ENCODE peak calls at places on chromosomes 7 and 10, in nine cellular contexts. X is HepG2, R is colonic mucosa, O is ovary, B is heart right ventricle, Y is astrocyte, J is psoas muscle, U is fibroblast of lung, T is Peyer's patch. I is an unnamed sample. For H3K27me3, the result is how much of the 10 kb centered on the place peaks cover.

GRCh38 chr10:101972761-101973160 is 83.2 kb downstream of the ARMH3 start:
- DNase-seq in T (no peak), U (peak), Y (no peak), O (no peak), J (no peak), B (no peak), X (no peak), R (no peak), I (no peak)

GRCh38 chr10:28179490-28180099 is 123.3 kb downstream of the MPP7 start:
- DNase-seq in Y (peak), X (peak), T (peak), R (peak), O (no peak), J (no peak), U (peak), B (no peak), I (peak)

GRCh38 chr7:23469150-23469960 is 936 bp downstream of the IGF2BP3 start:
- DNase-seq in J (no peak), U (no peak), Y (no peak), R (no peak), B (no peak), T (no peak), X (no peak), O (no peak), I (peak)

GRCh38 chr7:155326385-155326784 is 28.7 kb downstream of the INSIG1 start:
- DNase-seq in T (no peak), Y (no peak), B (no peak), O (no peak), J (no peak), X (no peak), R (no peak), U (no peak), I (no peak)

GRCh38 chr7:69295971-69296370 is 302.3 kb upstream of the AUTS2 start:
- DNase-seq in X (no peak), O (no peak), U (no peak), Y (no peak), R (no peak), T (no peak), B (no peak), J (no peak), I (no peak)

GRCh38 chr7:101315336-101315735 is 6.3 kb downstream of the IFT22 start:
- DNase-seq in R (peak), O (no peak), U (peak), X (peak), J (no peak), T (peak), Y (peak), B (no peak), I (peak)

GRCh38 chr10:96832721-96833219 is 672 bp downstream of the LCOR start:
- DNase-seq in X (peak), B (peak), R (peak), J (peak), Y (peak), T (peak), U (peak), O (peak), I (peak)

GRCh38 chr10:30384791-30385201 is 35.7 kb upstream of the MTPAP start:
- DNase-seq in T (no peak), U (peak), B (no peak), J (no peak), Y (peak), R (no peak), O (no peak), X (peak), I (no peak)

GRCh38 chr7:2488272-2488645 is 12.1 kb upstream of the GRIFIN start:
- DNase-seq in U (no peak), R (no peak), T (no peak), Y (no peak), J (peak), O (no peak), B (no peak), X (no peak), I (no peak)

GRCh38 chr10:60977161-60978128 is 33.5 kb upstream of the RHOBTB1 start:
- DNase-seq in B (no peak), O (no peak), Y (no peak), X (peak), R (no peak), T (no peak), J (no peak), U (no peak), I (no peak)

GRCh38 chr10:557792-558328 is 131.6 kb downstream of the DIP2C start:
- DNase-seq in B (no peak), R (no peak), O (no peak), J (no peak), Y (no peak), X (no peak), U (no peak), T (no peak), I (no peak)

GRCh38 chr10:19119191-19119590 is 70.6 kb downstream of the MALRD1 start:
- DNase-seq in B (no peak), Y (no peak), J (no peak), U (no peak), T (no peak), R (no peak), X (no peak), O (no peak), I (no peak)

GRCh38 chr10:844552-844951 is 87.0 kb downstream of the LARP4B start:
- DNase-seq in J (peak), O (no peak), R (no peak), T (no peak), B (no peak), Y (peak), U (peak), X (no peak), I (no peak)

GRCh38 chr10:124145109-124145860 is 51.9 kb upstream of the CHST15 start:
- DNase-seq in J (peak), X (no peak), R (peak), U (no peak), O (no peak), Y (no peak), B (peak), T (peak), I (no peak)

GRCh38 chr7:32868116-32868515 is 23.4 kb downstream of the KBTBD2 start:
- DNase-seq in T (no peak), R (no peak), O (no peak), Y (no peak), J (no peak), X (no peak), U (no peak), B (no peak), I (no peak)

GRCh38 chr7:618539-619355 is 99.1 kb upstream of the PDGFA start:
- DNase-seq in B (no peak), R (peak), Y (no peak), U (no peak), X (peak), O (no peak), J (no peak), T (peak), I (no peak)

GRCh38 chr7:1466524-1467271 is 7.4 kb upstream of the MICALL2 start:
- DNase-seq in X (peak), R (peak), J (peak), U (peak), T (peak), B (peak), O (peak), Y (peak), I (peak)

GRCh38 chr7:106485031-106485551 is 175.9 kb downstream of the CCDC71L start:
- DNase-seq in B (no peak), U (peak), Y (peak), X (no peak), J (no peak), T (no peak), O (no peak), R (no peak), I (no peak)

GRCh38 chr7:116518971-116519370 is 5.9 kb upstream of the CAV1 start:
- DNase-seq in X (no peak), O (no peak), T (no peak), U (no peak), B (no peak), J (no peak), Y (no peak), R (no peak), I (no peak)

GRCh38 chr10:71218046-71218832 is 5.9 kb downstream of the UNC5B start:
- DNase-seq in U (peak), J (no peak), B (no peak), R (no peak), O (no peak), T (peak), X (peak), Y (peak), I (no peak)

GRCh38 chr10:117762126-117762818 is 219.7 kb downstream of the EMX2 start:
- DNase-seq in X (no peak), Y (no peak), T (no peak), B (no peak), O (no peak), J (no peak), R (no peak), U (no peak), I (no peak)

GRCh38 chr7:95157381-95157780 is 167.0 kb downstream of the PON1 start:
- DNase-seq in R (no peak), B (no peak), T (no peak), X (no peak), U (no peak), Y (no peak), O (no peak), J (no peak), I (no peak)

GRCh38 chr10:62054825-62055224 is 153.3 kb downstream of the ARID5B start:
- DNase-seq in J (no peak), O (no peak), X (no peak), R (no peak), T (no peak), Y (no peak), U (no peak), B (no peak), I (no peak)

GRCh38 chr10:25756784-25757183 is 177.2 kb upstream of the MYO3A start:
- DNase-seq in R (no peak), O (no peak), T (no peak), J (no peak), U (no peak), B (no peak), Y (no peak), X (no peak), I (no peak)

GRCh38 chr10:4138146-4138721 is 353.2 kb upstream of the KLF6 start:
- DNase-seq in U (peak), Y (peak), R (no peak), T (no peak), J (no peak), O (no peak), X (no peak), B (no peak), I (no peak)

GRCh38 chr10:772227-772637 is 82.8 kb upstream of the DIP2C start:
- DNase-seq in B (no peak), R (no peak), J (no peak), U (no peak), T (no peak), X (no peak), Y (no peak), O (no peak), I (no peak)

GRCh38 chr7:117858731-117859130 is 14.5 kb downstream of the CTTNBP2 start:
- DNase-seq in U (peak), J (no peak), X (no peak), T (no peak), R (no peak), Y (no peak), O (no peak), B (no peak), I (no peak)

GRCh38 chr7:37405603-37406122 is 43.0 kb downstream of the ELMO1 start:
- DNase-seq in R (no peak), T (no peak), B (peak), U (no peak), J (peak), X (no peak), O (no peak), Y (no peak), I (no peak)

GRCh38 chr7:28723336-28723735 is 234.8 kb downstream of the TRIL start:
- DNase-seq in U (no peak), R (no peak), T (no peak), J (no peak), Y (no peak), O (no peak), X (no peak), B (no peak), I (no peak)

GRCh38 chr7:24283900-24284698 is at the start of gene NPY:
- DNase-seq in Y (no peak), X (no peak), B (no peak), O (no peak), R (no peak), T (no peak), U (peak), J (no peak), I (no peak)

GRCh38 chr10:103982639-103983038 is 15.7 kb downstream of the SLK start:
- DNase-seq in B (no peak), Y (no peak), J (no peak), R (peak), X (peak), T (no peak), U (no peak), O (no peak), I (peak)

GRCh38 chr7:119232091-119232490 is 1007.6 kb downstream of the ANKRD7 start:
- DNase-seq in Y (no peak), T (no peak), U (no peak), O (no peak), R (no peak), J (no peak), X (no peak), B (no peak), I (no peak)

GRCh38 chr7:30173058-30173897 is 38.5 kb downstream of the MTURN start:
- DNase-seq in T (no peak), X (peak), O (peak), U (peak), B (peak), Y (peak), J (peak), R (peak), I (peak)

GRCh38 chr7:22320416-22320815 is 36.5 kb downstream of the RAPGEF5 start:
- DNase-seq in J (no peak), R (no peak), Y (no peak), B (no peak), X (no peak), U (peak), O (no peak), T (no peak), I (no peak)

DNA sequence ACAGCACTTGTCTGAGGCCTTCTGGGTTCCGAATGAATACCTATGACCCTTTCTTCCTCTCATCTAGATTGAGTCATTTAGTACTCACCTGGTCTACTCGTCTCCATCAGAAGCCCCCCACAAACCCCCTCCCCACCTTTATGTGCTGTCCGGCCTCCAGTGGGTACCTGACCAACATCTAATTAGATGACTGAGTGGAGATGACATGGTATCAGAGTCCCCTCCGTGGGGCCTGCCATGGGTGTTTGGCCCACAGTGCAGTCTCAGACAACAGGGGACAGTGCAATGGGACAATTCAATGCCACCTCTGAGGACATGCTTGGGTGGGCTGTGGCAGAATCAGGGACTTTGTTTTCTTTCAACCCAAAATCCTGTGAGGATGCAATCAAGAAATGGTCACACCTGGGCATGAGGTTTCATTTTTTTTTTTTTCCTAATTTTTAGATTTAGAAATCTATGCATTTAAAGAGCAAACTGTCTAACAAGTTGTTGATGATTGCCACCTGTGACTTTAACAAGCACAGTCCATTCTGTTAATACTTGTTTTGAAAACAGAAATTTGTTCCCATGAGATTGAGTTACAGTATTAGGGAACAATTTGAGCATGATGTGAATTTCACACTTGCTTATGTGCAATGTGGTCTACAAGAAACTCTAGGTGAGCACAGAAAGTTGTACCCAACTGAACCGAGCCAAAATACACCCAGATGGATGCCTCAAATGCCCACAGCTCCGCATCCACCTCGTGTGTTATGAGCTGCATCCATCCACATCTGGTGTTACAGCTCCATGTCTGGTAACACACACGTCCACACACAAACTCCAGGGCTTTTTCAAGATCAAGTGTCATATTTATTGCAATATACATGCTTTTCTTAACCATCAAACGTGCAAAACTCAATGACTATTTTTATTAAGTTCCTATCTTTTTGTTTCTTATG is 27.5 kb downstream of the GPRIN2 start:
- DNase-seq in J (peak), T (peak), O (peak), B (no peak), U (no peak), X (no peak), R (no peak), Y (no peak), I (peak)
- H3K27me3 ChIP-seq in J (under half), T (under half), O (under half), B (under half), U (under half), X (under half), R (under half), Y (under half), I (under half)

GRCh38 chr7:91285966-91286365 is 21.7 kb downstream of the FZD1 start:
- DNase-seq in X (no peak), J (no peak), B (no peak), O (no peak), T (no peak), R (no peak), Y (peak), U (peak), I (no peak)

GRCh38 chr7:91288208-91288824 is 24.1 kb downstream of the FZD1 start:
- DNase-seq in J (peak), X (peak), Y (no peak), T (peak), O (peak), R (peak), B (peak), U (no peak), I (no peak)

GRCh38 chr7:91286432-91286831 is 22.2 kb downstream of the FZD1 start:
- DNase-seq in B (no peak), X (no peak), J (no peak), O (no peak), T (no peak), Y (no peak), U (no peak), R (no peak), I (no peak)

GRCh38 chr7:91289633-91290260 is 25.5 kb downstream of the FZD1 start:
- DNase-seq in B (no peak), U (no peak), Y (no peak), X (no peak), R (no peak), J (no peak), O (no peak), T (no peak), I (no peak)

GRCh38 chr7:91287685-91288084 is 23.5 kb downstream of the FZD1 start:
- DNase-seq in R (no peak), B (no peak), U (peak), X (no peak), T (no peak), O (peak), Y (peak), J (no peak), I (no peak)
- TF ChIP-seq CTCF in R (no peak), B (no peak), U (no peak), X (no peak), T (no peak), O (no peak), Y (no peak), J (no peak), I (no peak)

GRCh38 chr7:128167791-128168666 is 73.0 kb upstream of the LEP start:
- DNase-seq in R (no peak), X (no peak), J (no peak), T (peak), O (no peak), Y (no peak), B (no peak), U (no peak), I (no peak)
- H3K27me3 ChIP-seq in R (half or more), X (under half), J (under half), T (under half), O (under half), Y (half or more), B (half or more), U (half or more), I (under half)

GRCh38 chr10:54985732-54986131 is 184.7 kb upstream of the PCDH15 start:
- DNase-seq in B (no peak), J (no peak), X (peak), U (peak), T (no peak), Y (peak), O (no peak), R (no peak), I (peak)
- TF ChIP-seq CTCF in B (peak), J (peak), X (peak), U (peak), T (no peak), Y (peak), O (no peak), R (no peak), I (peak)

GRCh38 chr7:158543840-158544239 is 43.8 kb downstream of the PTPRN2 start:
- DNase-seq in X (no peak), J (no peak), T (no peak), Y (no peak), O (no peak), B (no peak), R (no peak), U (no peak), I (no peak)
- H3K27me3 ChIP-seq in X (under half), J (under half), T (under half), Y (under half), O (under half), B (under half), R (under half), U (under half), I (under half)

DNA sequence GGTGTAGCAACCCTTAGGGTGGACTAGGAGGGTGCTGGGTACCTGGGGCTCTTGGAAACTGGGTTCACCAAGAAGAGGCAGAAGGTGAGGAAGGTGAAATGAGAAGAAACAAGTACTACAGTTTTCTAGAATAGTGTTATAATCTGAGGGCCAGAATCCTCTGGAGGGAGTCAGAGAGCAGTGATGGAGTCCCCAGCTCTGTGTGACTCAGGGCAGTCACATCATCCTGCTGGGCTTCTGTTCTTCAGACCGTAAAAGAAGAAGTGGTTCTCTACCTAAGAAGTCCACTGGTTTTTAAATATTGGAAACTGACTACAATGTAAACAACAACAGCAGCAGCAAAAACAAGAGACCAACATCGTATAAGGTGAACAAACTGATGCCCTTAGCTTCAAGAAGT is 197.3 kb downstream of the PRPF18 start:
- DNase-seq in X (no peak), O (no peak), R (no peak), U (peak), B (no peak), J (no peak), T (peak), Y (peak), I (no peak)
- TF ChIP-seq CTCF in X (peak), O (no peak), R (no peak), U (peak), B (no peak), J (no peak), T (no peak), Y (no peak), I (peak)

GRCh38 chr10:45372251-45372951 is 1.6 kb upstream of the ALOX5 start:
- DNase-seq in U (no peak), R (no peak), Y (no peak), X (no peak), B (no peak), O (no peak), T (no peak), J (no peak), I (no peak)
- H3K27me3 ChIP-seq in U (under half), R (under half), Y (under half), X (under half), B (under half), O (under half), T (under half), J (under half), I (under half)

GRCh38 chr10:106175760-106176377 is 988.6 kb downstream of the SORCS1 start:
- DNase-seq in T (no peak), X (no peak), B (no peak), Y (no peak), R (no peak), J (no peak), O (no peak), U (peak), I (no peak)
- TF ChIP-seq CTCF in T (no peak), X (peak), B (peak), Y (peak), R (no peak), J (peak), O (no peak), U (peak), I (no peak)

GRCh38 chr10:100623541-100623940 is 87.8 kb downstream of the HIF1AN start:
- DNase-seq in J (no peak), X (no peak), R (no peak), O (no peak), U (no peak), T (no peak), Y (no peak), B (no peak), I (no peak)
- H3K27me3 ChIP-seq in J (under half), X (under half), R (under half), O (under half), U (under half), T (under half), Y (half or more), B (half or more), I (under half)

GRCh38 chr10:76311752-76312699 is 880.6 kb downstream of the LRMDA start:
- DNase-seq in O (no peak), X (peak), U (no peak), J (no peak), B (peak), T (peak), R (no peak), Y (no peak), I (peak)
- TF ChIP-seq CTCF in O (no peak), X (peak), U (peak), J (peak), B (peak), T (no peak), R (no peak), Y (peak), I (peak)